ENCODE peak calls at places on chromosome 7, in nine cellular contexts. W is mammary epithelial cell; T is lung; S is CD8-positive, alpha-beta T cell; A is stomach; Y is H9; C is IMR-90; H is coronary artery; K is heart left ventricle. Z is an unnamed sample.

GRCh38 chr7:112086496-112087254 is 119.5 kb downstream of the DOCK4 start:
- DNase-seq in W (no peak), T (no peak), S (no peak), A (no peak), Y (no peak), C (no peak), H (no peak), K (no peak), Z (no peak)

GRCh38 chr7:50685445-50686070 is 97.1 kb downstream of the GRB10 start:
- DNase-seq in W (no peak), T (no peak), S (no peak), A (no peak), Y (no peak), C (no peak), H (no peak), K (no peak), Z (no peak)

GRCh38 chr7:41134873-41135250 is 568.0 kb downstream of the INHBA start:
- DNase-seq in W (no peak), T (no peak), S (no peak), A (no peak), Y (no peak), C (no peak), H (no peak), K (no peak), Z (no peak)

GRCh38 chr7:85600425-85600824 is 413.6 kb upstream of the SEMA3D start:
- DNase-seq in W (no peak), T (no peak), S (no peak), A (no peak), Y (peak), C (peak), H (no peak), K (no peak), Z (no peak)

GRCh38 chr7:105580022-105580740 is 1.1 kb downstream of the EFCAB10 start:
- DNase-seq in W (no peak), T (no peak), S (no peak), A (no peak), Y (no peak), C (no peak), H (no peak), K (no peak), Z (no peak)

GRCh38 chr7:105596866-105597265 is 15.6 kb upstream of the EFCAB10 start:
- DNase-seq in W (no peak), T (no peak), S (no peak), A (no peak), Y (no peak), C (no peak), H (peak), K (no peak), Z (no peak)

GRCh38 chr7:157529768-157530560 is 193.2 kb downstream of the DNAJB6 start:
- DNase-seq in W (no peak), T (no peak), S (peak), A (peak), Y (peak), C (no peak), H (no peak), K (no peak), Z (no peak)

GRCh38 chr7:26397326-26397725 is 105.7 kb downstream of the SNX10 start:
- DNase-seq in W (no peak), T (no peak), S (no peak), A (no peak), Y (no peak), C (no peak), H (no peak), K (no peak), Z (no peak)

GRCh38 chr7:12244129-12244528 is 33.0 kb downstream of the TMEM106B start:
- DNase-seq in W (no peak), T (no peak), S (no peak), A (peak), Y (peak), C (peak), H (no peak), K (no peak), Z (no peak)

GRCh38 chr7:150855046-150855445 is 2.7 kb downstream of the AOC1 start:
- DNase-seq in W (no peak), T (peak), S (peak), A (no peak), Y (peak), C (no peak), H (peak), K (no peak), Z (no peak)

GRCh38 chr7:118517275-118517674 is 292.8 kb downstream of the ANKRD7 start:
- DNase-seq in W (no peak), T (no peak), S (no peak), A (no peak), Y (no peak), C (no peak), H (no peak), K (no peak), Z (no peak)

GRCh38 chr7:40306596-40306995 is 171.8 kb downstream of the SUGCT start:
- DNase-seq in W (peak), T (no peak), S (no peak), A (no peak), Y (no peak), C (peak), H (no peak), K (no peak), Z (peak)

GRCh38 chr7:112452102-112452888 is 2.0 kb downstream of the IFRD1 start:
- DNase-seq in W (peak), T (no peak), S (no peak), A (peak), Y (peak), C (peak), H (peak), K (peak), Z (no peak)

GRCh38 chr7:1227071-1227804 is 5.4 kb upstream of the UNCX start:
- DNase-seq in W (no peak), T (no peak), S (no peak), A (no peak), Y (peak), C (no peak), H (no peak), K (no peak), Z (no peak)
- H3K27ac ChIP-seq in W (no peak), T (no peak), S (no peak), A (no peak), Y (no peak), C (no peak), H (no peak), K (no peak), Z (no peak)

GRCh38 chr7:47689558-47689957 is 107.6 kb upstream of the TNS3 start:
- DNase-seq in W (no peak), T (no peak), S (no peak), A (no peak), Y (no peak), C (no peak), H (no peak), K (no peak), Z (no peak)
- H3K27ac ChIP-seq in W (no peak), T (no peak), S (no peak), A (no peak), Y (no peak), C (no peak), H (no peak), K (no peak), Z (no peak)

GRCh38 chr7:47552631-47553030 is 29.3 kb downstream of the TNS3 start:
- DNase-seq in W (peak), T (no peak), S (no peak), A (peak), Y (no peak), C (peak), H (no peak), K (no peak), Z (no peak)

GRCh38 chr7:47549916-47550315 is 32.0 kb downstream of the TNS3 start:
- DNase-seq in W (no peak), T (no peak), S (no peak), A (no peak), Y (no peak), C (no peak), H (no peak), K (no peak), Z (no peak)

GRCh38 chr7:47553309-47553708 is 28.6 kb downstream of the TNS3 start:
- DNase-seq in W (no peak), T (no peak), S (no peak), A (no peak), Y (no peak), C (peak), H (no peak), K (no peak), Z (no peak)

GRCh38 chr7:47550788-47551470 is 31.0 kb downstream of the TNS3 start:
- DNase-seq in W (no peak), T (no peak), S (no peak), A (no peak), Y (no peak), C (no peak), H (no peak), K (no peak), Z (no peak)

DNA sequence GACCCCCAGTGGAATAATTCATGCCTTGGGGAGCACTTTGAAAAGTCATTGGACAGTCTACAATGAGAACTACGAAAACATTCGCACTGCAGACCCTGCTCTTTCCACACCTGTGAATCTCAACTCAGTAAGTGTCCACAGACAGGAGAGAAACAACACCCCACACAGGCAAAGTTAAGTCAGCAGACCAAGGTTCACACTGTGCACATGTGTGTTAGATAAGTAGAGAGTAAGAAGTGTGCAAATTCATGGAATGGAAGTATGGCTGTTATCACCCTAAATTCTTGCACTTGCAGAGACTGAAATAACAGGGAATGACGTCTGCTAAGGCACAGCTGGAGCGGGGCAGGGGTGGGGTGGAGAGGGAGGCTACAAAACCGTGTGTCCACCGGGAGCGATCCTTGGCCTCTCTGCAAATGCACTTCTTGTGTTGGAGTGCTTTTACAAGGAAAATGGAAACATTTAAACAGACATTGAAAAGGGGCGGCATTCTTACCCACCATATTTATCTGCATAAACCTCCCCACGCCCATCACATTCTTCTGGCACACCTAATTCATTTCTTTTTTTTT is 30.3 kb downstream of the TNS3 start:
- DNase-seq in W (no peak), T (no peak), S (no peak), A (no peak), Y (no peak), C (no peak), H (no peak), K (peak), Z (no peak)
- H3K27ac ChIP-seq in W (no peak), T (no peak), S (no peak), A (peak), Y (no peak), C (no peak), H (no peak), K (no peak), Z (no peak)

DNA sequence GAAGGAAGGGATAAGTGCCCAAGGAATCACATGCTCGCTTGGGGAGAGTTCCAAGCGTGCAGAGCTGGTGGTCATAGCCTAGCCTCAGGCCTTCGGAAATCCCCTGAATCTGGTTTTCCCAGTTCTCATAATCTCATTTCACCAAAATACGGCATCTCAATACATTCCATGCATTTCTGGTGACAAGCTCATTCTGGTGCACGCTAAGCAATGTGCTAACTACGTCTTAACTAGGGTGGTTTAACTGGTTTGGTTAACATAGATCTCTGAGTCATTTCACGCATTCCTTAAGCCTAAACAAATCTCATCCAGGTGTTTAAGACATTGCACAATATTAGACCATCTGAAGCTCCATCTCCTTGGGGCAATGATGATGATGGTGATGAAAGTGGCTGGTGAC is 72.9 kb upstream of the STEAP1B start:
- DNase-seq in W (peak), T (no peak), S (no peak), A (no peak), Y (no peak), C (peak), H (no peak), K (no peak), Z (peak)
- H3K27ac ChIP-seq in W (peak), T (no peak), S (no peak), A (no peak), Y (no peak), C (no peak), H (no peak), K (no peak), Z (peak)

GRCh38 chr7:51785171-51785570 is 468.6 kb upstream of the COBL start:
- DNase-seq in W (peak), T (no peak), S (no peak), A (no peak), Y (no peak), C (no peak), H (no peak), K (no peak), Z (peak)
- H3K27ac ChIP-seq in W (no peak), T (no peak), S (no peak), A (no peak), Y (no peak), C (no peak), H (no peak), K (no peak), Z (no peak)

GRCh38 chr7:72087926-72088325 is 324.2 kb downstream of the CALN1 start:
- DNase-seq in W (no peak), T (no peak), S (no peak), A (no peak), Y (no peak), C (no peak), H (no peak), K (no peak), Z (no peak)
- H3K27ac ChIP-seq in W (no peak), T (no peak), S (no peak), A (no peak), Y (no peak), C (no peak), H (no peak), K (no peak), Z (no peak)

DNA sequence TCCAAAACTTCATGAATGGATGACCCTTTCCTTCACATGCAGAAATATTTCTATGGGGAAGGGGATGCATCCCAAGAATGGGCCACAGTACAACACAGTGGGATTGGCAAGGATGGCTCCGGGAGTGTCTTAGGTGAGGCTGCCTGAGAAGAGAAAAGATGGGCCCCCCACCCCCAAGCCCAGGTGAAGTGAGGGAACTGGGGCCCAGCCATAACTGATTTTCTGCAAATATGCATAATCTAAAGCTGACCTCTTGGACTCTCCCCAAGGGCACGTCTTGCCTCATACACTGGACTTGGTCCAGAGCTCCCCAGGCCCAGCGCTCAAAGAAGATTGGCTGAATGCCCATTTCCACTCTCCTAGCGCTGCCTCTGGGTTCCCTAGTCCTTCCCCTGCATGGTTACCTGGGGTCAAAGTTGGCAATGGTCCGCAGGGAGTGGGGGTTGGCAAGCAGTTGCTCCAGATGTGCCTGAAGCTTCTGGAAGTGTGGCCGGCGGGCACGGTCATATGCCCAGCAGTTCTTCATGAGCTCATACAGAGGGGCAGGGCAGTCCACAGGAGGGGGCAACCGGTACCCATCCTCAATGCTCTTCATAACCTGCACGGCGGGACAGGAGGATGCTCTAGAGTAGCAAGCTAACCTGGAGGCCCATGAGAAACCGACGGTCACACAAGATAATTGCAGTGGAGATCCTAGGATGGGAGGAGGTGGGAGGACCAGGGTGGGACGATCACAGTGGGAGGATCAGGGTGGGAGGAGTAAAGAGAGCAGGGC is 12.3 kb downstream of the ZYX start:
- DNase-seq in W (no peak), T (peak), S (no peak), A (no peak), Y (peak), C (peak), H (no peak), K (no peak), Z (no peak)
- H3K27ac ChIP-seq in W (no peak), T (no peak), S (no peak), A (no peak), Y (no peak), C (no peak), H (peak), K (no peak), Z (no peak)

Z was measured in epithelial cell of prostate.